ENCODE peak calls at places on chromosome 17, in six cellular contexts. One of them, this sample, is unnamed.
A peak's percentile ranks its signal among the peaks of the same experiment; 100 is the strongest.

GRCh38 chr17:41627316-41628072 is 3.1 kb upstream of the KRT17 start:
- DNase-seq in Daoy: no peak
- DNase-seq in HEK293T: no peak
- DNase-seq in cardiac fibroblast: no peak
- DNase-seq in spleen: peak; percentile 58
- DNase-seq in AG08395: no peak
- DNase-seq in this sample: no peak

GRCh38 chr17:2943971-2944370 is 119.4 kb downstream of the OR1D5 start:
- DNase-seq in AG08395: no peak
- DNase-seq in cardiac fibroblast: peak; percentile 42
- DNase-seq in spleen: no peak
- DNase-seq in HEK293T: no peak
- DNase-seq in Daoy: no peak
- DNase-seq in this sample: no peak

GRCh38 chr17:17526369-17526768 is 30.2 kb upstream of the RASD1 start:
- DNase-seq in spleen: no peak
- DNase-seq in HEK293T: no peak
- DNase-seq in AG08395: no peak
- DNase-seq in Daoy: no peak
- DNase-seq in cardiac fibroblast: no peak
- DNase-seq in this sample: no peak

GRCh38 chr17:78105551-78105950 is 23.0 kb downstream of the TMC6 start:
- DNase-seq in cardiac fibroblast: no peak
- DNase-seq in spleen: no peak
- DNase-seq in AG08395: no peak
- DNase-seq in Daoy: no peak
- DNase-seq in HEK293T: no peak
- DNase-seq in this sample: no peak

GRCh38 chr17:77496831-77497577 is 356.2 kb downstream of the SEC14L1 start:
- DNase-seq in cardiac fibroblast: no peak
- DNase-seq in HEK293T: no peak
- DNase-seq in Daoy: no peak
- DNase-seq in spleen: peak; percentile 72
- DNase-seq in AG08395: no peak
- DNase-seq in this sample: no peak

GRCh38 chr17:1126801-1127550 is 52.8 kb downstream of the ABR start:
- DNase-seq in HEK293T: no peak
- DNase-seq in cardiac fibroblast: no peak
- DNase-seq in Daoy: no peak
- DNase-seq in AG08395: no peak
- DNase-seq in spleen: no peak
- DNase-seq in this sample: no peak

GRCh38 chr17:42316755-42317154 is 28.5 kb downstream of the STAT5A start:
- DNase-seq in Daoy: no peak
- DNase-seq in cardiac fibroblast: no peak
- DNase-seq in spleen: no peak
- DNase-seq in HEK293T: no peak
- DNase-seq in AG08395: no peak
- DNase-seq in this sample: no peak

GRCh38 chr17:67585077-67585602 is 132.6 kb upstream of the NOL11 start:
- DNase-seq in cardiac fibroblast: no peak
- DNase-seq in HEK293T: peak; percentile 66
- DNase-seq in Daoy: no peak
- DNase-seq in AG08395: no peak
- DNase-seq in spleen: no peak
- DNase-seq in this sample: no peak

GRCh38 chr17:39196820-39197331 is 593 bp downstream of the CACNB1 start:
- DNase-seq in cardiac fibroblast: no peak
- DNase-seq in AG08395: peak; percentile 57
- DNase-seq in Daoy: no peak
- DNase-seq in HEK293T: no peak
- DNase-seq in spleen: no peak
- DNase-seq in this sample: no peak

GRCh38 chr17:51819341-51819740 is 339.2 kb downstream of the CA10 start:
- DNase-seq in HEK293T: no peak
- DNase-seq in spleen: no peak
- DNase-seq in Daoy: no peak
- DNase-seq in cardiac fibroblast: no peak
- DNase-seq in AG08395: no peak
- DNase-seq in this sample: no peak